ENCODE peak calls at places on chromosomes 3 and 15, in five cellular contexts. X is osteoblast; D is SW480; Q is activated T-helper 1 cell treated with Interleukin-2 at 50 U/mL for 16 hours; Z is stimulated activated CD4-positive, alpha-beta T cell treated with anti-CD3 and anti-CD28 coated beads, Interleukin-1b, Interleukin-23, amount 100 ng/mL, for 24 hours. B is an unnamed sample.
A peak's percentile ranks its signal among the peaks of the same experiment; 100 is the strongest.

GRCh38 chr3:62119139-62119538 is 254.2 kb downstream of the FEZF2 start:
- DNase-seq in X (no peak), D (no peak), Q (no peak), Z (no peak), B (no peak)

GRCh38 chr3:18264331-18264730 is 160.8 kb downstream of the SATB1 start:
- DNase-seq in X (no peak), D (no peak), Q (no peak), Z (no peak), B (no peak)

GRCh38 chr3:100954199-100954935 is 38.9 kb downstream of the ABI3BP start:
- DNase-seq in X (no peak), D (no peak), Q (no peak), Z (no peak), B (no peak)

GRCh38 chr3:87167634-87168456 is 59.3 kb upstream of the CHMP2B start:
- DNase-seq in X (no peak), D (peak; percentile 26), Q (no peak), Z (no peak), B (no peak)

GRCh38 chr3:33083958-33084357 is 13.0 kb downstream of the GLB1 start:
- DNase-seq in X (no peak), D (no peak), Q (no peak), Z (no peak), B (no peak)

GRCh38 chr3:96086018-96086417 is 728.4 kb upstream of the EPHA6 start:
- DNase-seq in X (no peak), D (no peak), Q (no peak), Z (no peak), B (no peak)

GRCh38 chr3:124282751-124283643 is 291.1 kb upstream of the ROPN1 start:
- DNase-seq in X (no peak), D (no peak), Q (no peak), Z (no peak), B (no peak)

GRCh38 chr15:92853222-92853621 is 46.9 kb upstream of the CHD2 start:
- DNase-seq in X (no peak), D (no peak), Q (no peak), Z (no peak), B (no peak)

GRCh38 chr3:51960386-51960785 is 5.2 kb downstream of the GPR62 start:
- DNase-seq in X (no peak), D (no peak), Q (no peak), Z (no peak), B (no peak)

GRCh38 chr3:46861996-46862688 is 1.1 kb downstream of the MYL3 start:
- DNase-seq in X (peak; percentile 25), D (no peak), Q (no peak), Z (no peak), B (no peak)